ENCODE peak calls at places on chromosomes 16 and 17, in eight cellular contexts. N is neural progenitor cell; F is uterus; C is body of pancreas; B is CD4-positive, alpha-beta memory T cell; L is tibial nerve; V is transverse colon; E is lower lobe of right lung. J is an unnamed sample.
A peak's percentile ranks its signal among the peaks of the same experiment; 100 is the strongest.

GRCh38 chr17:59858167-59858790 is 34.5 kb downstream of the TUBD1 start:
- DNase-seq in N (no peak), V (no peak), F (no peak), L (no peak), C (no peak), E (no peak), B (no peak), J (no peak)

GRCh38 chr17:42121066-42121769 is at the start of gene KAT2A:
- DNase-seq in N (peak; percentile 93), V (peak; percentile 88), B (peak; percentile 68), C (peak; percentile 87), E (peak; percentile 88), L (peak; percentile 63), F (peak; percentile 76), J (peak; percentile 55)

GRCh38 chr16:10122546-10122945 is 59.7 kb downstream of the GRIN2A start:
- DNase-seq in F (no peak), N (peak; percentile 16), B (no peak), E (no peak), V (no peak), C (peak; percentile 40), L (no peak), J (no peak)

GRCh38 chr17:18181358-18181757 is 2.3 kb upstream of the ALKBH5 start:
- DNase-seq in V (no peak), F (peak; percentile 76), L (no peak), B (no peak), N (no peak), C (no peak), E (no peak), J (no peak)

GRCh38 chr17:83193336-83194188 is 114.2 kb downstream of the METRNL start:
- DNase-seq in E (peak; percentile 56), C (peak; percentile 4), N (no peak), B (no peak), V (peak; percentile 8), L (peak; percentile 17), F (peak; percentile 11), J (peak; percentile 1)

GRCh38 chr17:40545660-40546059 is 19.6 kb downstream of the CCR7 start:
- DNase-seq in C (no peak), F (peak; percentile 16), B (no peak), E (no peak), N (no peak), V (peak; percentile 1), L (peak; percentile 9), J (no peak)

GRCh38 chr17:59785091-59785799 is 77.8 kb downstream of the VMP1 start:
- DNase-seq in E (no peak), L (no peak), N (no peak), B (no peak), V (no peak), C (no peak), F (no peak), J (no peak)

GRCh38 chr16:2785101-2785991 is 2.0 kb downstream of the PRSS33 start:
- DNase-seq in C (no peak), E (peak; percentile 60), F (peak; percentile 13), N (no peak), L (no peak), V (peak; percentile 33), B (peak; percentile 37), J (no peak)

GRCh38 chr17:58136669-58137279 is 11.4 kb upstream of the OR4D1 start:
- DNase-seq in C (peak; percentile 28), V (no peak), F (no peak), N (peak; percentile 57), E (no peak), B (no peak), L (no peak), J (no peak)

GRCh38 chr16:67661101-67661661 is 421 bp downstream of the PARD6A start:
- DNase-seq in N (peak; percentile 90), F (no peak), C (peak; percentile 63), V (no peak), L (no peak), B (no peak), E (no peak), J (no peak)

GRCh38 chr16:21989141-21989540 is 11.8 kb downstream of the PDZD9 start:
- DNase-seq in E (no peak), C (no peak), N (no peak), L (no peak), V (no peak), F (no peak), B (no peak), J (no peak)

GRCh38 chr17:76054112-76054476 is 18.2 kb downstream of the SRP68 start:
- DNase-seq in N (no peak), V (no peak), E (no peak), C (no peak), F (no peak), B (no peak), L (no peak), J (no peak)

GRCh38 chr16:89921131-89921698 is 1.9 kb upstream of the TUBB3 start:
- DNase-seq in E (no peak), C (no peak), F (no peak), B (no peak), L (no peak), V (no peak), N (peak; percentile 36), J (no peak)

GRCh38 chr17:44916059-44916780 is 920 bp upstream of the GFAP start:
- DNase-seq in L (no peak), E (peak; percentile 23), N (peak; percentile 41), F (no peak), V (no peak), C (no peak), B (no peak), J (no peak)

GRCh38 chr17:79070266-79070880 is 4.3 kb upstream of the ENGASE start:
- DNase-seq in C (no peak), E (peak; percentile 19), B (no peak), N (no peak), F (no peak), L (no peak), V (no peak), J (no peak)

GRCh38 chr16:72963921-72964320 is 84.0 kb downstream of the ZFHX3 start:
- DNase-seq in N (peak; percentile 46), C (no peak), B (no peak), V (no peak), E (no peak), L (no peak), F (no peak), J (no peak)

GRCh38 chr17:47813077-47813476 is 8.5 kb downstream of the OSBPL7 start:
- DNase-seq in C (no peak), L (no peak), V (no peak), N (no peak), E (no peak), B (no peak), F (no peak), J (no peak)

GRCh38 chr17:83062011-83062817 is 17.2 kb upstream of the METRNL start:
- DNase-seq in N (no peak), E (peak; percentile 36), F (peak; percentile 10), V (no peak), B (no peak), C (no peak), L (peak; percentile 3), J (no peak)

GRCh38 chr17:79191270-79191934 is 116.8 kb downstream of the ENGASE start:
- DNase-seq in L (no peak), E (no peak), V (no peak), F (no peak), B (no peak), C (no peak), N (peak; percentile 78), J (no peak)

GRCh38 chr17:38620551-38621277 is 15.0 kb upstream of the SRCIN1 start:
- DNase-seq in F (no peak), E (no peak), V (no peak), N (no peak), B (no peak), L (no peak), C (no peak), J (no peak)

GRCh38 chr17:17659340-17659739 is 21.9 kb upstream of the RAI1 start:
- DNase-seq in C (no peak), N (no peak), L (no peak), E (no peak), V (no peak), F (no peak), B (no peak), J (no peak)

GRCh38 chr17:10384175-10384574 is 11.4 kb upstream of the MYH13 start:
- DNase-seq in L (no peak), V (no peak), N (peak; percentile 73), B (no peak), C (no peak), E (no peak), F (no peak), J (no peak)
- H3K4me1 ChIP-seq in L (no peaks in the 10 kb centered on the region), V (no peaks in the 10 kb centered on the region), N (peaks cover 9% of the 10 kb centered on the region), B (no peaks in the 10 kb centered on the region), C (no peaks in the 10 kb centered on the region), E (no peaks in the 10 kb centered on the region), F (no peaks in the 10 kb centered on the region), J (no peaks in the 10 kb centered on the region)

GRCh38 chr16:1152651-1153259 is at the start of gene CACNA1H:
- DNase-seq in F (peak; percentile 71), L (no peak), E (no peak), C (peak; percentile 38), V (no peak), B (peak; percentile 68), N (peak; percentile 86), J (no peak)
- H3K27me3 ChIP-seq in F (no peaks in the 10 kb centered on the region), L (peaks cover 83% of the 10 kb centered on the region), E (peaks cover 55% of the 10 kb centered on the region), C (no peaks in the 10 kb centered on the region), V (peaks cover 63% of the 10 kb centered on the region), B (peaks cover 15% of the 10 kb centered on the region), N (peaks cover 11% of the 10 kb centered on the region), J (peaks cover 86% of the 10 kb centered on the region)

GRCh38 chr17:50833396-50834125 is 1.8 kb upstream of the WFIKKN2 start:
- DNase-seq in B (no peak), E (no peak), F (no peak), V (no peak), L (no peak), C (no peak), N (no peak), J (no peak)
- H3K27ac ChIP-seq in B (no peak overlapping the region), E (no peak overlapping the region), F (no peak overlapping the region), V (no peak overlapping the region), L (no peak overlapping the region), C (no peak overlapping the region), N (no peak overlapping the region), J (no peak overlapping the region)

GRCh38 chr17:64750478-64750877 is 88.4 kb upstream of the SMURF2 start:
- DNase-seq in E (no peak), B (no peak), F (no peak), C (no peak), V (no peak), N (no peak), L (no peak), J (no peak)

GRCh38 chr17:64747938-64748540 is 85.9 kb upstream of the SMURF2 start:
- DNase-seq in F (no peak), V (no peak), E (no peak), L (no peak), B (no peak), C (no peak), N (no peak), J (no peak)

GRCh38 chr17:64750891-64751677 is 89.0 kb upstream of the SMURF2 start:
- DNase-seq in C (no peak), N (no peak), L (no peak), V (no peak), F (no peak), B (no peak), E (no peak), J (no peak)
- H3K4me1 ChIP-seq in C (peaks cover 10% of the 10 kb centered on the region), N (no peaks in the 10 kb centered on the region), L (no peaks in the 10 kb centered on the region), V (no peaks in the 10 kb centered on the region), F (no peaks in the 10 kb centered on the region), B (no peaks in the 10 kb centered on the region), E (no peaks in the 10 kb centered on the region), J (no peaks in the 10 kb centered on the region)